ENCODE peak calls at places on chromosome 17, in seven cellular contexts. K is HCT116, S is A549, G is GM23338, Y is SK-N-SH, C is K562, U is Panc1. T is an unnamed sample.

GRCh38 chr17:19728114-19728495 is 11.7 kb upstream of the SLC47A2 start:
- DNase-seq in G (no peak), Y (peak), C (no peak), K (no peak), U (no peak), S (peak), T (peak)

GRCh38 chr17:47057831-47058230 is 78.8 kb upstream of the RPRML start:
- DNase-seq in G (no peak), U (no peak), C (no peak), S (no peak), Y (peak), K (no peak), T (no peak)

GRCh38 chr17:49705254-49705653 is 2.5 kb downstream of the SLC35B1 start:
- DNase-seq in U (no peak), C (no peak), G (no peak), K (no peak), Y (no peak), S (no peak), T (no peak)

GRCh38 chr17:3770471-3770870 is 30.5 kb downstream of the ITGAE start:
- DNase-seq in G (no peak), K (no peak), U (no peak), C (no peak), Y (no peak), S (no peak), T (no peak)

GRCh38 chr17:45837603-45838002 is 7.1 kb upstream of the SPPL2C start:
- DNase-seq in Y (no peak), U (no peak), K (no peak), S (no peak), C (no peak), G (no peak), T (no peak)

GRCh38 chr17:55607736-55608341 is 96.6 kb upstream of the SMIM36 start:
- DNase-seq in C (no peak), Y (no peak), U (no peak), G (no peak), K (no peak), S (peak), T (no peak)

GRCh38 chr17:17070931-17071330 is 28.7 kb downstream of the MPRIP start:
- DNase-seq in K (no peak), S (no peak), U (no peak), C (no peak), Y (no peak), G (no peak), T (no peak)

GRCh38 chr17:29613371-29613837 is 9.3 kb downstream of the CORO6 start:
- DNase-seq in Y (peak), C (no peak), S (peak), G (peak), U (no peak), K (no peak), T (peak)

GRCh38 chr17:17041018-17041521 is 1.2 kb upstream of the MPRIP start:
- DNase-seq in G (no peak), Y (no peak), C (peak), U (no peak), K (no peak), S (peak), T (no peak)

DNA sequence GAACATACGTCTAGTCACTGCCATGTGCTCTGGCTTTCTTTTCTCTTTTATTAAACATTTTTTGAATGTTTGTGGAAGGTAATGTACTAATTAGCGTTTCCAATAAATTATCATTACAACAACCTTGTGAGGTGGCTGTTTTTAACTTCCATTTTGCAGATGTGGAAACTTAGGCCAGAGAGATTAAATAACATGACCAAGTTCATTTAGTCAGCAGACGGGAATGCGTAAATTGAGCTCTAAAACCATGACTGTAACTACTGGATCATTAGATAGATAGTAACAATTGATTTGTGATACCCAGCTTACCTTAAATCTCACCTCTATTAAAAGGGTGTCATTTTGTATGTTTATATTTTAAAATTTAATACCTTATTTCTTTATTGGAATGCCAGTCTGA is 49.4 kb downstream of the RABEP1 start:
- DNase-seq in U (no peak), G (no peak), Y (no peak), K (no peak), S (no peak), C (no peak), T (no peak)
- TF ChIP-seq REST in U (no peak), G (no peak), Y (no peak), K (no peak), S (no peak), C (no peak), T (no peak)

GRCh38 chr17:58702045-58702476 is 9.7 kb downstream of the RAD51C start:
- DNase-seq in Y (no peak), G (no peak), U (no peak), S (no peak), K (no peak), C (no peak), T (no peak)
- TF ChIP-seq REST in Y (no peak), G (no peak), U (no peak), S (no peak), K (no peak), C (no peak), T (no peak)

GRCh38 chr17:73586153-73586906 is 57.9 kb downstream of the SDK2 start:
- DNase-seq in Y (peak), G (no peak), C (no peak), K (no peak), S (no peak), U (no peak), T (no peak)
- TF ChIP-seq REST in Y (no peak), G (no peak), C (no peak), K (no peak), S (no peak), U (no peak), T (no peak)

GRCh38 chr17:71632328-71632727 is 488.5 kb upstream of the SOX9 start:
- DNase-seq in K (peak), Y (no peak), S (peak), C (no peak), G (no peak), U (no peak), T (no peak)

GRCh38 chr17:71631483-71631882 is 489.3 kb upstream of the SOX9 start:
- DNase-seq in K (peak), G (no peak), U (no peak), S (peak), Y (no peak), C (no peak), T (no peak)

GRCh38 chr17:71635187-71635586 is 485.6 kb upstream of the SOX9 start:
- DNase-seq in U (no peak), K (no peak), G (no peak), C (no peak), S (no peak), Y (no peak), T (no peak)

GRCh38 chr17:71634376-71634775 is 486.4 kb upstream of the SOX9 start:
- DNase-seq in C (no peak), K (no peak), U (no peak), G (no peak), S (no peak), Y (no peak), T (no peak)

DNA sequence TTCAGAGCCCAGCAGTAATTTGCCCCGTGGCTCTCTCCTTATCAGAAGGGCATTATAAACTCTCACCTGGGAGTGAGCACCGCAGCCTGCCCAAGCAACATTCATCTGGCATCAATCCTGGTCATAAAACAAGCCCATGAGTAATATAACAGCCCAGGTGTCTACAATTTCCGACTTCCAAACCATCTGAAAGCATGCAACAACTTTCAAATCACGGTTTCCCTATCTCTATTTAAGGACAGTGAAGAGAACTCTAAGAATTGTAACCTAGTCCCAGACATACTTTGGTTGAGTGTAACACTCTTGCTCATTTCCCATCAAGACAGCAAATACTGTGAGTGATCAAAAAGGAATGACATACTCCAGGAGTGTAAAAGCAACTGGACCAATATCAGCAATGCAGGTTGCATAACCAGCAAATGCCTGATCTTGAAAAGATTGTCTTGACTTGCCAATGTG is 487.4 kb upstream of the SOX9 start:
- DNase-seq in S (peak), G (no peak), K (peak), C (no peak), U (peak), Y (no peak), T (no peak)
- TF ChIP-seq REST in S (no peak), G (no peak), K (no peak), C (no peak), U (no peak), Y (peak), T (no peak)

T was measured in HL-60.